ENCODE peak calls at places on chromosomes 7 and 10, in five cellular contexts. L is pancreas, M is IMR-90, X is prostate gland, W is Peyer's patch. V is an unnamed sample.

GRCh38 chr7:97846945-97847344 is 25.3 kb downstream of the ASNS start:
- DNase-seq in L (no peak), M (no peak), X (no peak), W (no peak), V (no peak)

GRCh38 chr10:9243861-9244515 is 1189.5 kb downstream of the GATA3 start:
- DNase-seq in L (peak; percentile 57), M (no peak), X (no peak), W (no peak), V (no peak)

GRCh38 chr7:148541891-148542504 is 48.6 kb upstream of the C7orf33 start:
- DNase-seq in L (no peak), M (no peak), X (no peak), W (no peak), V (no peak)

GRCh38 chr10:12981570-12981969 is 19.9 kb downstream of the CCDC3 start:
- DNase-seq in L (no peak), M (peak; percentile 63), X (no peak), W (no peak), V (no peak)

GRCh38 chr7:47901542-47901941 is 46.7 kb downstream of the PKD1L1 start:
- DNase-seq in L (no peak), M (peak; percentile 19), X (no peak), W (no peak), V (no peak)

GRCh38 chr10:112385143-112385695 is 11.3 kb downstream of the ACSL5 start:
- DNase-seq in L (no peak), M (no peak), X (no peak), W (no peak), V (no peak)

GRCh38 chr10:128895473-128895872 is 571.6 kb upstream of the MGMT start:
- DNase-seq in L (no peak), M (no peak), X (no peak), W (no peak), V (no peak)

GRCh38 chr7:27105161-27106122 is 3.0 kb upstream of the HOXA2 start:
- DNase-seq in L (no peak), M (peak; percentile 45), X (no peak), W (peak; percentile 30), V (peak; percentile 26)

GRCh38 chr7:26337232-26337865 is 45.7 kb downstream of the SNX10 start:
- DNase-seq in L (no peak), M (no peak), X (no peak), W (no peak), V (no peak)

GRCh38 chr10:48792687-48793096 is 108.0 kb downstream of the WDFY4 start:
- DNase-seq in L (no peak), M (peak; percentile 70), X (no peak), W (no peak), V (no peak)

GRCh38 chr10:76442113-76442512 is 1010.7 kb downstream of the LRMDA start:
- DNase-seq in L (no peak), M (no peak), X (no peak), W (no peak), V (no peak)

GRCh38 chr7:106177295-106177690 is 65.2 kb upstream of the SYPL1 start:
- DNase-seq in L (no peak), M (peak; percentile 24), X (no peak), W (no peak), V (no peak)

GRCh38 chr7:21355406-21355874 is 72.4 kb upstream of the SP4 start:
- DNase-seq in L (no peak), M (no peak), X (no peak), W (no peak), V (no peak)

GRCh38 chr10:118277871-118278270 is 64.3 kb downstream of the FAM204A start:
- DNase-seq in L (no peak), M (no peak), X (no peak), W (no peak), V (no peak)

GRCh38 chr10:124545346-124545745 is 83.7 kb downstream of the LHPP start:
- DNase-seq in L (no peak), M (no peak), X (no peak), W (peak; percentile 62), V (peak; percentile 71)

GRCh38 chr7:137036768-137037167 is 168.3 kb downstream of the CHRM2 start:
- DNase-seq in L (no peak), M (peak; percentile 60), X (no peak), W (no peak), V (no peak)

GRCh38 chr10:116849271-116850057 is at the start of gene ENO4:
- DNase-seq in L (peak; percentile 91), M (peak; percentile 73), X (peak; percentile 88), W (peak; percentile 87), V (peak; percentile 90)

GRCh38 chr7:88224596-88225275 is 4.9 kb upstream of the SRI start:
- DNase-seq in L (no peak), M (peak; percentile 43), X (no peak), W (no peak), V (no peak)

GRCh38 chr7:46385662-46386309 is 464.7 kb upstream of the IGFBP3 start:
- DNase-seq in L (no peak), M (peak; percentile 96), X (no peak), W (no peak), V (no peak)

GRCh38 chr10:120436431-120437142 is 20.4 kb upstream of the PLPP4 start:
- DNase-seq in L (no peak), M (no peak), X (no peak), W (no peak), V (no peak)

GRCh38 chr10:97517778-97518561 is 19.2 kb downstream of the UBTD1 start:
- DNase-seq in L (no peak), M (no peak), X (no peak), W (no peak), V (no peak)

GRCh38 chr10:536371-536925 is 153.0 kb downstream of the DIP2C start:
- DNase-seq in L (no peak), M (peak; percentile 71), X (no peak), W (no peak), V (no peak)

GRCh38 chr10:535051-535450 is 154.4 kb downstream of the DIP2C start:
- DNase-seq in L (no peak), M (no peak), X (no peak), W (peak; percentile 14), V (no peak)

GRCh38 chr10:536935-537334 is 152.5 kb downstream of the DIP2C start:
- DNase-seq in L (no peak), M (no peak), X (no peak), W (peak; percentile 7), V (no peak)

GRCh38 chr10:533611-534566 is 155.6 kb downstream of the DIP2C start:
- DNase-seq in L (no peak), M (no peak), X (no peak), W (no peak), V (no peak)

GRCh38 chr10:535953-536352 is 153.5 kb downstream of the DIP2C start:
- DNase-seq in L (no peak), M (no peak), X (no peak), W (no peak), V (no peak)
- H3K36me3 ChIP-seq in L (no peaks in the 10 kb centered on the region), M (no peaks in the 10 kb centered on the region), X (no peaks in the 10 kb centered on the region), W (no peaks in the 10 kb centered on the region), V (no peaks in the 10 kb centered on the region)

GRCh38 chr10:110636572-110636931 is 7.6 kb upstream of the RBM20 start:
- DNase-seq in L (no peak), M (no peak), X (no peak), W (no peak), V (no peak)

GRCh38 chr10:110631934-110632333 is 12.2 kb upstream of the RBM20 start:
- DNase-seq in L (no peak), M (no peak), X (no peak), W (no peak), V (no peak)

GRCh38 chr10:110636932-110637557 is 7.1 kb upstream of the RBM20 start:
- DNase-seq in L (no peak), M (no peak), X (no peak), W (no peak), V (no peak)

GRCh38 chr10:110632591-110633215 is 11.4 kb upstream of the RBM20 start:
- DNase-seq in L (no peak), M (no peak), X (peak; percentile 11), W (no peak), V (no peak)

GRCh38 chr10:110634527-110635209 is 9.5 kb upstream of the RBM20 start:
- DNase-seq in L (peak; percentile 37), M (no peak), X (no peak), W (peak; percentile 80), V (peak; percentile 82)
- H3K4me3 ChIP-seq in L (no peak overlapping the region), M (no peak overlapping the region), X (no peak overlapping the region), W (no peak overlapping the region), V (no peak overlapping the region)

DNA sequence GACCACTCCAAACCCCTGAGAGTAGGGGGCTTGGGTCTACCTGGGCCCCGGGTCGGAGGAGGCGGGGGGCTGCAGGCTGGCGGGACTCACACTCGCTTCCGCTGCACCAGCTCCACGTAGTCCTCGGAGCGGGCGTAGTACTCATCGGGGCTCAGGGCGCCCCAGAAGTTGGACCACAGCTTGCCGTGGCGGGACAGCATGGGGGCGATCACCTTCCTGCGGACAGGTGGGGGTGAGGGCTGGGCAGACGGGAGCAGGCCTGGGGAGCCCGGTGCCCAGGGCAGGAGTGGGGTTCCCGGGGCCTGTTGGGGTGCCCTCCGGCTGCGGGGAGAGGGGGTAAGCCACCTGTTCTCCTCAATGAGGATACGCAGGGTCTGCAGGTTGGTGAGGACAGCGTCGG is 5.9 kb downstream of the PLOD3 start:
- DNase-seq in L (no peak), M (no peak), X (no peak), W (no peak), V (no peak)
- H3K36me3 ChIP-seq in L (peaks cover 3% of the 10 kb centered on the region), M (peaks cover 54% of the 10 kb centered on the region), X (peaks cover 3% of the 10 kb centered on the region), W (no peaks in the 10 kb centered on the region), V (peaks cover 5% of the 10 kb centered on the region)

GRCh38 chr10:65940105-65940504 is 985.7 kb upstream of the LRRTM3 start:
- DNase-seq in L (no peak), M (no peak), X (no peak), W (no peak), V (no peak)

GRCh38 chr10:65949543-65949942 is 976.3 kb upstream of the LRRTM3 start:
- DNase-seq in L (no peak), M (no peak), X (no peak), W (no peak), V (no peak)

GRCh38 chr10:65950075-65950474 is 975.8 kb upstream of the LRRTM3 start:
- DNase-seq in L (no peak), M (no peak), X (no peak), W (no peak), V (no peak)

GRCh38 chr10:65941098-65941655 is 984.7 kb upstream of the LRRTM3 start:
- DNase-seq in L (no peak), M (no peak), X (no peak), W (no peak), V (no peak)

DNA sequence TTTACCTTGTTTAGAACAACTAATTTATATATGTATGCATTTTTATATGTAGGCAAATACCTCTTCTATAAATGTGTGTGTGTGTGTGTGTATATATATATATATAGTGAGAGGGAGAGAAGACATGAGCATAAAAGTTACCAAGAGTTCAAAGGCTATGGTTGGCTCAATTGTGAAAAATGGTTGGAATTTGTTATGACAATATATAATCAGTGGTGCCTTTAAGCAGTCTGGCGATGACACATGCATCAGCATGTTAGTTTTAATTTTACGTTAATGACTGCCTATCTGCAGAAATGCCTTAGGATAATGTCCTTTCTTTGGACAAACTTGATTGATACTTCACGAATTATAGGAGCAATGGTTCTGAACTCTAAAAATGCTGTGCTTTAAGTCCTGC is 980.8 kb upstream of the LRRTM3 start:
- DNase-seq in L (no peak), M (no peak), X (no peak), W (no peak), V (no peak)
- H3K4me3 ChIP-seq in L (no peak overlapping the region), M (no peak overlapping the region), X (no peak overlapping the region), W (no peak overlapping the region), V (no peak overlapping the region)